ENCODE peak calls at places on chromosome 20, in eight cellular contexts. U is right cardiac atrium; F is left ventricle myocardium inferior; W is cardiac fibroblast; G is hepatic stellate cell; I is CD4-positive, alpha-beta T cell; H is stimulated activated CD4-positive, alpha-beta T cell treated with anti-CD3 and anti-CD28 coated beads, Interleukin-12 subunit alpha, Interleukin-12 subunit beta, amount 100 ng/mL, for 48 hours; O is iPS-NIHi11. V is an unnamed sample.

GRCh38 chr20:14199111-14199510 is 138.3 kb downstream of the FLRT3 start:
- DNase-seq in U (no peak), F (no peak), W (peak), G (no peak), I (no peak), H (no peak), O (no peak), V (no peak)

GRCh38 chr20:47146703-47147102 is 209.8 kb downstream of the ZMYND8 start:
- DNase-seq in U (no peak), F (no peak), W (peak), G (peak), I (no peak), H (no peak), O (no peak), V (no peak)

GRCh38 chr20:64025101-64025825 is 10.7 kb upstream of the C20orf204 start:
- DNase-seq in U (no peak), F (no peak), W (no peak), G (no peak), I (no peak), H (no peak), O (no peak), V (no peak)

GRCh38 chr20:9388160-9388825 is 126.1 kb upstream of the LAMP5 start:
- DNase-seq in U (no peak), F (no peak), W (no peak), G (no peak), I (no peak), H (no peak), O (no peak), V (no peak)

GRCh38 chr20:9407805-9408421 is 106.5 kb upstream of the LAMP5 start:
- DNase-seq in U (no peak), F (no peak), W (peak), G (peak), I (no peak), H (peak), O (peak), V (peak)

GRCh38 chr20:31833931-31834521 is 11.4 kb downstream of the FOXS1 start:
- DNase-seq in U (peak), F (no peak), W (no peak), G (no peak), I (no peak), H (no peak), O (no peak), V (no peak)

GRCh38 chr20:51331466-51331865 is 211.1 kb downstream of the NFATC2 start:
- DNase-seq in U (no peak), F (no peak), W (peak), G (no peak), I (no peak), H (no peak), O (no peak), V (no peak)

GRCh38 chr20:23147964-23148720 is 62.0 kb upstream of the CD93 start:
- DNase-seq in U (peak), F (no peak), W (peak), G (peak), I (no peak), H (peak), O (no peak), V (no peak)

GRCh38 chr20:33387177-33387576 is 14.1 kb downstream of the CDK5RAP1 start:
- DNase-seq in U (peak), F (peak), W (peak), G (no peak), I (no peak), H (no peak), O (no peak), V (no peak)

GRCh38 chr20:50928469-50928868 is 2.8 kb downstream of the ADNP start:
- DNase-seq in U (no peak), F (no peak), W (no peak), G (no peak), I (no peak), H (no peak), O (no peak), V (no peak)

GRCh38 chr20:40750541-40750940 is 61.5 kb upstream of the MAFB start:
- DNase-seq in U (no peak), F (no peak), W (no peak), G (no peak), I (no peak), H (no peak), O (no peak), V (no peak)

GRCh38 chr20:63057133-63058117 is 50.7 kb upstream of the BHLHE23 start:
- DNase-seq in U (no peak), F (no peak), W (no peak), G (no peak), I (no peak), H (no peak), O (no peak), V (no peak)